ENCODE peak calls at places on chromosome 21, in nine cellular contexts. E, N, B, O, M, R, H, Y and K are unnamed samples.

GRCh38 chr21:31282095-31282709 is 61.9 kb downstream of the TIAM1 start:
- DNase-seq in E (peak), N (no peak), B (no peak), O (peak), M (no peak), R (no peak), H (no peak), Y (no peak), K (no peak)

GRCh38 chr21:38869946-38870345 is 64.2 kb downstream of the ETS2 start:
- DNase-seq in E (peak), N (no peak), B (no peak), O (no peak), M (no peak), R (no peak), H (no peak), Y (no peak), K (no peak)

GRCh38 chr21:38343691-38344090 is 86.9 kb downstream of the KCNJ15 start:
- DNase-seq in E (peak), N (peak), B (no peak), O (peak), M (no peak), R (no peak), H (no peak), Y (no peak), K (no peak)

GRCh38 chr21:45838636-45839035 is 142.9 kb upstream of the COL6A1 start:
- DNase-seq in E (no peak), N (no peak), B (no peak), O (no peak), M (no peak), R (no peak), H (no peak), Y (no peak), K (no peak)

GRCh38 chr21:43720539-43721224 is 1.8 kb downstream of the PDXK start:
- DNase-seq in E (no peak), N (no peak), B (no peak), O (no peak), M (no peak), R (no peak), H (no peak), Y (no peak), K (no peak)

GRCh38 chr21:17476006-17476405 is 36.8 kb upstream of the CXADR start:
- DNase-seq in E (no peak), N (no peak), B (no peak), O (peak), M (no peak), R (no peak), H (peak), Y (peak), K (no peak)

GRCh38 chr21:31991356-31992331 is 118.8 kb downstream of the HUNK start:
- DNase-seq in E (no peak), N (peak), B (no peak), O (no peak), M (no peak), R (no peak), H (no peak), Y (no peak), K (no peak)

GRCh38 chr21:17610862-17611261 is 1.8 kb downstream of the BTG3 start:
- DNase-seq in E (peak), N (no peak), B (no peak), O (peak), M (no peak), R (no peak), H (peak), Y (no peak), K (no peak)

GRCh38 chr21:18801468-18801867 is 397.9 kb upstream of the TMPRSS15 start:
- DNase-seq in E (no peak), N (no peak), B (no peak), O (peak), M (no peak), R (no peak), H (no peak), Y (no peak), K (no peak)

GRCh38 chr21:32604484-32604883 is 7.7 kb downstream of the CFAP298 start:
- DNase-seq in E (no peak), N (no peak), B (no peak), O (no peak), M (no peak), R (no peak), H (no peak), Y (no peak), K (no peak)

GRCh38 chr21:18877932-18878331 is 474.3 kb upstream of the TMPRSS15 start:
- DNase-seq in E (no peak), N (no peak), B (no peak), O (no peak), M (no peak), R (no peak), H (no peak), Y (no peak), K (no peak)

GRCh38 chr21:44496900-44497550 is 41.7 kb downstream of the LRRC3 start:
- DNase-seq in E (no peak), N (no peak), B (no peak), O (no peak), M (no peak), R (no peak), H (no peak), Y (no peak), K (no peak)

GRCh38 chr21:45615145-45615711 is 28.3 kb upstream of the PCBP3 start:
- DNase-seq in E (no peak), N (peak), B (no peak), O (no peak), M (peak), R (peak), H (peak), Y (peak), K (no peak)

GRCh38 chr21:43819511-43820405 is 30.4 kb downstream of the RRP1 start:
- DNase-seq in E (no peak), N (no peak), B (no peak), O (no peak), M (no peak), R (no peak), H (no peak), Y (no peak), K (no peak)